ENCODE peak calls at places on chromosome 13, in seven cellular contexts. One of them, this sample, is unnamed. For H3K9me3, the result is how much of the 10 kb centered on the place peaks cover.

GRCh38 chr13:88736026-88736425 is 1064.9 kb downstream of the SLITRK5 start:
- DNase-seq in colonic mucosa: no peak
- DNase-seq in fibroblast of lung: peak
- DNase-seq in IMR-90: no peak
- DNase-seq in neural progenitor cell: no peak
- DNase-seq in kidney: no peak
- DNase-seq in PC-3: peak
- DNase-seq in this sample: no peak

GRCh38 chr13:47437411-47437810 is 540.6 kb upstream of the HTR2A start:
- DNase-seq in colonic mucosa: no peak
- DNase-seq in fibroblast of lung: peak
- DNase-seq in IMR-90: peak
- DNase-seq in neural progenitor cell: no peak
- DNase-seq in kidney: no peak
- DNase-seq in PC-3: no peak
- DNase-seq in this sample: peak

GRCh38 chr13:93145199-93145598 is 81.4 kb upstream of the GPC6 start:
- DNase-seq in colonic mucosa: no peak
- DNase-seq in fibroblast of lung: no peak
- DNase-seq in IMR-90: no peak
- DNase-seq in neural progenitor cell: no peak
- DNase-seq in kidney: no peak
- DNase-seq in PC-3: no peak
- DNase-seq in this sample: no peak

GRCh38 chr13:43087960-43088580 is 64.7 kb downstream of the DNAJC15 start:
- DNase-seq in colonic mucosa: no peak
- DNase-seq in fibroblast of lung: peak
- DNase-seq in IMR-90: peak
- DNase-seq in neural progenitor cell: no peak
- DNase-seq in kidney: no peak
- DNase-seq in PC-3: peak
- DNase-seq in this sample: no peak

GRCh38 chr13:45396548-45397095 is 21.6 kb downstream of the SLC25A30 start:
- DNase-seq in colonic mucosa: no peak
- DNase-seq in fibroblast of lung: no peak
- DNase-seq in IMR-90: peak
- DNase-seq in neural progenitor cell: no peak
- DNase-seq in kidney: no peak
- DNase-seq in PC-3: no peak
- DNase-seq in this sample: no peak

GRCh38 chr13:45073809-45074208 is 46.5 kb upstream of the GTF2F2 start:
- DNase-seq in colonic mucosa: no peak
- DNase-seq in fibroblast of lung: no peak
- DNase-seq in IMR-90: no peak
- DNase-seq in neural progenitor cell: no peak
- DNase-seq in kidney: no peak
- DNase-seq in PC-3: no peak
- DNase-seq in this sample: no peak

GRCh38 chr13:35469781-35470380 is 6.6 kb downstream of the MAB21L1 start:
- DNase-seq in colonic mucosa: no peak
- DNase-seq in fibroblast of lung: no peak
- DNase-seq in IMR-90: no peak
- DNase-seq in neural progenitor cell: peak
- DNase-seq in kidney: no peak
- DNase-seq in PC-3: no peak
- DNase-seq in this sample: peak

GRCh38 chr13:25371158-25371557 is 616 bp upstream of the ATP8A2 start:
- DNase-seq in colonic mucosa: no peak
- DNase-seq in fibroblast of lung: no peak
- DNase-seq in IMR-90: no peak
- DNase-seq in neural progenitor cell: no peak
- DNase-seq in kidney: no peak
- DNase-seq in PC-3: no peak
- DNase-seq in this sample: no peak

GRCh38 chr13:100646030-100646673 is 28.4 kb downstream of the TMTC4 start:
- DNase-seq in colonic mucosa: no peak
- DNase-seq in fibroblast of lung: peak
- DNase-seq in IMR-90: peak
- DNase-seq in neural progenitor cell: peak
- DNase-seq in kidney: no peak
- DNase-seq in PC-3: peak
- DNase-seq in this sample: no peak

GRCh38 chr13:45695198-45695730 is 6.9 kb upstream of the CBY2 start:
- DNase-seq in colonic mucosa: no peak
- DNase-seq in fibroblast of lung: no peak
- DNase-seq in IMR-90: no peak
- DNase-seq in neural progenitor cell: no peak
- DNase-seq in kidney: no peak
- DNase-seq in PC-3: no peak
- DNase-seq in this sample: no peak

GRCh38 chr13:44756411-44756810 is 180.3 kb upstream of the TSC22D1 start:
- DNase-seq in colonic mucosa: no peak
- DNase-seq in fibroblast of lung: no peak
- DNase-seq in IMR-90: no peak
- DNase-seq in neural progenitor cell: no peak
- DNase-seq in kidney: no peak
- DNase-seq in PC-3: no peak
- DNase-seq in this sample: no peak

GRCh38 chr13:106701810-106702341 is 133.9 kb upstream of the ARGLU1 start:
- DNase-seq in colonic mucosa: no peak
- DNase-seq in fibroblast of lung: no peak
- DNase-seq in IMR-90: no peak
- DNase-seq in neural progenitor cell: no peak
- DNase-seq in kidney: no peak
- DNase-seq in PC-3: no peak
- DNase-seq in this sample: no peak

GRCh38 chr13:35874704-35875103 is 256.5 kb downstream of the DCLK1 start:
- DNase-seq in colonic mucosa: no peak
- DNase-seq in fibroblast of lung: no peak
- DNase-seq in IMR-90: no peak
- DNase-seq in neural progenitor cell: no peak
- DNase-seq in kidney: no peak
- DNase-seq in PC-3: no peak
- DNase-seq in this sample: no peak

GRCh38 chr13:98528663-98529064 is 48.2 kb downstream of the STK24 start:
- DNase-seq in colonic mucosa: no peak
- DNase-seq in fibroblast of lung: peak
- DNase-seq in IMR-90: peak
- DNase-seq in neural progenitor cell: no peak
- DNase-seq in kidney: no peak
- DNase-seq in PC-3: no peak
- DNase-seq in this sample: no peak

GRCh38 chr13:98527526-98527925 is 49.4 kb downstream of the STK24 start:
- DNase-seq in colonic mucosa: no peak
- DNase-seq in fibroblast of lung: no peak
- DNase-seq in IMR-90: no peak
- DNase-seq in neural progenitor cell: no peak
- DNase-seq in kidney: no peak
- DNase-seq in PC-3: no peak
- DNase-seq in this sample: no peak

GRCh38 chr13:98532254-98532653 is 44.7 kb downstream of the STK24 start:
- DNase-seq in colonic mucosa: no peak
- DNase-seq in fibroblast of lung: no peak
- DNase-seq in IMR-90: no peak
- DNase-seq in neural progenitor cell: no peak
- DNase-seq in kidney: no peak
- DNase-seq in PC-3: no peak
- DNase-seq in this sample: no peak

GRCh38 chr13:98529171-98529570 is 47.7 kb downstream of the STK24 start:
- DNase-seq in colonic mucosa: no peak
- DNase-seq in fibroblast of lung: no peak
- DNase-seq in IMR-90: no peak
- DNase-seq in neural progenitor cell: no peak
- DNase-seq in kidney: no peak
- DNase-seq in PC-3: no peak
- DNase-seq in this sample: no peak

GRCh38 chr13:98530236-98530635 is 46.7 kb downstream of the STK24 start:
- DNase-seq in colonic mucosa: no peak
- DNase-seq in fibroblast of lung: no peak
- DNase-seq in IMR-90: no peak
- DNase-seq in neural progenitor cell: no peak
- DNase-seq in kidney: no peak
- DNase-seq in PC-3: no peak
- DNase-seq in this sample: no peak
- H3K4me3 ChIP-seq in colonic mucosa: no peak
- H3K4me3 ChIP-seq in fibroblast of lung: no peak
- H3K4me3 ChIP-seq in IMR-90: no peak
- H3K4me3 ChIP-seq in neural progenitor cell: no peak
- H3K4me3 ChIP-seq in kidney: no peak
- H3K4me3 ChIP-seq in PC-3: no peak
- H3K4me3 ChIP-seq in this sample: no peak

GRCh38 chr13:111936267-111936925 is 130.6 kb upstream of the SOX1 start:
- DNase-seq in colonic mucosa: no peak
- DNase-seq in fibroblast of lung: no peak
- DNase-seq in IMR-90: no peak
- DNase-seq in neural progenitor cell: no peak
- DNase-seq in kidney: no peak
- DNase-seq in PC-3: no peak
- DNase-seq in this sample: no peak
- H3K9ac ChIP-seq in colonic mucosa: no peak
- H3K9ac ChIP-seq in fibroblast of lung: no peak
- H3K9ac ChIP-seq in IMR-90: no peak
- H3K9ac ChIP-seq in neural progenitor cell: no peak
- H3K9ac ChIP-seq in kidney: no peak
- H3K9ac ChIP-seq in PC-3: no peak
- H3K9ac ChIP-seq in this sample: no peak

GRCh38 chr13:18943721-18944391 is 237.8 kb downstream of the TUBA3C start:
- DNase-seq in colonic mucosa: no peak
- DNase-seq in fibroblast of lung: no peak
- DNase-seq in IMR-90: no peak
- DNase-seq in neural progenitor cell: no peak
- DNase-seq in kidney: peak
- DNase-seq in PC-3: no peak
- DNase-seq in this sample: no peak
- H3K9me3 ChIP-seq in colonic mucosa: under half
- H3K9me3 ChIP-seq in fibroblast of lung: under half
- H3K9me3 ChIP-seq in IMR-90: under half
- H3K9me3 ChIP-seq in neural progenitor cell: under half
- H3K9me3 ChIP-seq in kidney: under half
- H3K9me3 ChIP-seq in PC-3: under half
- H3K9me3 ChIP-seq in this sample: under half

GRCh38 chr13:113106666-113107065 is 1.1 kb downstream of the F7 start:
- DNase-seq in colonic mucosa: no peak
- DNase-seq in fibroblast of lung: no peak
- DNase-seq in IMR-90: no peak
- DNase-seq in neural progenitor cell: no peak
- DNase-seq in kidney: peak
- DNase-seq in PC-3: no peak
- DNase-seq in this sample: no peak

GRCh38 chr13:113110852-113111315 is 5.3 kb downstream of the F7 start:
- DNase-seq in colonic mucosa: no peak
- DNase-seq in fibroblast of lung: no peak
- DNase-seq in IMR-90: no peak
- DNase-seq in neural progenitor cell: no peak
- DNase-seq in kidney: peak
- DNase-seq in PC-3: no peak
- DNase-seq in this sample: no peak

GRCh38 chr13:113109151-113110047 is 3.8 kb downstream of the F7 start:
- DNase-seq in colonic mucosa: no peak
- DNase-seq in fibroblast of lung: no peak
- DNase-seq in IMR-90: no peak
- DNase-seq in neural progenitor cell: no peak
- DNase-seq in kidney: peak
- DNase-seq in PC-3: no peak
- DNase-seq in this sample: no peak

GRCh38 chr13:113112893-113113845 is 7.6 kb downstream of the F7 start:
- DNase-seq in colonic mucosa: no peak
- DNase-seq in fibroblast of lung: no peak
- DNase-seq in IMR-90: no peak
- DNase-seq in neural progenitor cell: no peak
- DNase-seq in kidney: peak
- DNase-seq in PC-3: no peak
- DNase-seq in this sample: no peak

DNA sequence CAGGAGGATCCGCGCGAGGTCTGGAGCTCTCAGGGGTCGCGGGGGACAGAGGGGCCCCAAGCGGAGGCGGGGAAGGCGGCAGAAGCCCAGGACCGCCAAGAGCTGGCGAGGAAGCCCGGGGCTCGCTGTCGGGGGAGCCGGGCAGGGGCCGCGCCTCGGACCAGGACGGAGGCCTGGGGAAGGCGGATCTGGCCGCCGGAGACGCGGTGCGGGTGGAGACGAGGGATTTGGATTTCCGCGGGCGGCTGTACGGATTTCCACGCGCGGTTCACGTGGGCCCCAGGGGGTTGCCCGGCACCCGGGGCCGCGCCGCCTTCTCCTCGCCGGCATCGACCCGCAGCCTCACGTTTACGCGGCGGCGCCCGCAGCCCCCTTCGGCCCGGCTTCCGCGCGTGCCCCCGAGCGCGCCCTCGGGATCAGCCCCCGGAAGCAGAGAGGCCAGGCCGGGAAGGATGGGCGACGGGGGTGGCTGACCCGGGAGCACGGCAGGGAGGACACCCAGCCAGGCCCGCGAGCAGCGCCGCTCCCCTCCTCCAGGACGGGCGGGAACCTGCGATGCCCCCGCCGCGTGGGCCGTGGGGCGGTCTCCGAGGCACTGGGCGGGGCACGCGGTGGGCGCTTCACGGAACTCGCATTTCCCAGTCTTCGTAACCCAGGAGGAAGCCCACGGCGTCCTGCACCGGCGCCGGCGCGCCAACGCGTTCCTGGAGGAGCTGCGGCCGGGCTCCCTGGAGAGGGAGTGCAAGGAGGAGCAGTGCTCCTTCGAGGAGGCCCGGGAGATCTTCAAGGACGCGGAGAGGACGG is 4.7 kb downstream of the F7 start:
- DNase-seq in colonic mucosa: no peak
- DNase-seq in fibroblast of lung: no peak
- DNase-seq in IMR-90: no peak
- DNase-seq in neural progenitor cell: no peak
- DNase-seq in kidney: peak
- DNase-seq in PC-3: no peak
- DNase-seq in this sample: peak
- H3K4me3 ChIP-seq in colonic mucosa: peak
- H3K4me3 ChIP-seq in fibroblast of lung: no peak
- H3K4me3 ChIP-seq in IMR-90: peak
- H3K4me3 ChIP-seq in neural progenitor cell: peak
- H3K4me3 ChIP-seq in kidney: peak
- H3K4me3 ChIP-seq in PC-3: no peak
- H3K4me3 ChIP-seq in this sample: peak

GRCh38 chr13:82407321-82407720 is 1475.0 kb downstream of the SLITRK1 start:
- DNase-seq in colonic mucosa: no peak
- DNase-seq in fibroblast of lung: no peak
- DNase-seq in IMR-90: no peak
- DNase-seq in neural progenitor cell: no peak
- DNase-seq in kidney: no peak
- DNase-seq in PC-3: no peak
- DNase-seq in this sample: no peak
- H3K9ac ChIP-seq in colonic mucosa: no peak
- H3K9ac ChIP-seq in fibroblast of lung: no peak
- H3K9ac ChIP-seq in IMR-90: no peak
- H3K9ac ChIP-seq in neural progenitor cell: no peak
- H3K9ac ChIP-seq in kidney: no peak
- H3K9ac ChIP-seq in PC-3: no peak
- H3K9ac ChIP-seq in this sample: no peak